ENCODE peak calls at places on chromosomes 16 and 17, in ten cellular contexts. F is GM12865, T is body of pancreas, S is astrocyte of the spinal cord, Y is testis, P is ovary, M is MM.1S, H is upper lobe of right lung, N is AG09309, K is A549. Z is an unnamed sample.
A peak's percentile ranks its signal among the peaks of the same experiment; 100 is the strongest.

GRCh38 chr16:3841729-3842508 is 38.6 kb downstream of the CREBBP start:
- DNase-seq in F (no peak), T (no peak), S (no peak), Y (no peak), P (no peak), M (no peak), H (no peak), N (no peak), K (no peak), Z (no peak)

GRCh38 chr17:74369221-74369620 is 1.9 kb downstream of the GPR142 start:
- DNase-seq in F (no peak), T (peak; percentile 66), S (no peak), Y (peak; percentile 21), P (no peak), M (no peak), H (peak; percentile 80), N (no peak), K (no peak), Z (peak; percentile 75)

GRCh38 chr16:66489385-66489784 is 60.5 kb downstream of the TK2 start:
- DNase-seq in F (no peak), T (no peak), S (no peak), Y (no peak), P (no peak), M (no peak), H (no peak), N (no peak), K (no peak), Z (no peak)

GRCh38 chr17:1693339-1693738 is 8.7 kb upstream of the PRPF8 start:
- DNase-seq in F (no peak), T (no peak), S (no peak), Y (no peak), P (no peak), M (no peak), H (no peak), N (no peak), K (no peak), Z (no peak)

GRCh38 chr16:57969451-57970123 is 1.3 kb downstream of the CNGB1 start:
- DNase-seq in F (no peak), T (no peak), S (no peak), Y (no peak), P (no peak), M (no peak), H (no peak), N (no peak), K (no peak), Z (no peak)

GRCh38 chr17:45146616-45147101 is 1.6 kb upstream of the HEXIM1 start:
- DNase-seq in F (peak; percentile 32), T (peak; percentile 71), S (peak; percentile 74), Y (peak; percentile 82), P (no peak), M (no peak), H (no peak), N (peak; percentile 78), K (no peak), Z (no peak)

GRCh38 chr17:50299776-50300175 is 25.5 kb downstream of the TMEM92 start:
- DNase-seq in F (no peak), T (no peak), S (no peak), Y (no peak), P (no peak), M (no peak), H (no peak), N (no peak), K (no peak), Z (no peak)

GRCh38 chr17:6138761-6139446 is 68.7 kb downstream of the WSCD1 start:
- DNase-seq in F (no peak), T (no peak), S (no peak), Y (no peak), P (no peak), M (no peak), H (no peak), N (no peak), K (no peak), Z (no peak)

GRCh38 chr16:69754143-69754468 is 620 bp downstream of the NOB1 start:
- DNase-seq in F (no peak), T (no peak), S (no peak), Y (no peak), P (no peak), M (no peak), H (no peak), N (no peak), K (no peak), Z (no peak)

GRCh38 chr17:57603541-57603940 is 141.6 kb downstream of the CCDC182 start:
- DNase-seq in F (peak; percentile 13), T (no peak), S (no peak), Y (no peak), P (no peak), M (peak; percentile 30), H (no peak), N (no peak), K (no peak), Z (no peak)

GRCh38 chr17:4747847-4748246 is 8.1 kb upstream of the CXCL16 start:
- DNase-seq in F (peak; percentile 77), T (peak; percentile 57), S (no peak), Y (no peak), P (no peak), M (peak; percentile 78), H (no peak), N (no peak), K (no peak), Z (no peak)

GRCh38 chr17:81365148-81365600 is 30.1 kb upstream of the BAHCC1 start:
- DNase-seq in F (no peak), T (peak; percentile 79), S (peak; percentile 79), Y (no peak), P (peak; percentile 73), M (no peak), H (peak; percentile 90), N (no peak), K (no peak), Z (no peak)

GRCh38 chr17:3935140-3935542 is 18.9 kb upstream of the P2RX1 start:
- DNase-seq in F (peak; percentile 75), T (peak; percentile 78), S (peak; percentile 76), Y (peak; percentile 86), P (peak; percentile 74), M (no peak), H (peak; percentile 88), N (no peak), K (peak; percentile 84), Z (peak; percentile 80)

GRCh38 chr17:17351901-17352781 is 49.0 kb downstream of the NT5M start:
- DNase-seq in F (no peak), T (peak; percentile 26), S (peak; percentile 29), Y (no peak), P (peak; percentile 65), M (no peak), H (peak; percentile 65), N (no peak), K (no peak), Z (peak; percentile 23)

GRCh38 chr17:64223931-64224657 is 39.0 kb downstream of the TEX2 start:
- DNase-seq in F (no peak), T (no peak), S (no peak), Y (no peak), P (no peak), M (no peak), H (no peak), N (no peak), K (no peak), Z (no peak)

GRCh38 chr17:42980274-42980765 is at the start of gene RUNDC1:
- DNase-seq in F (peak; percentile 94), T (peak; percentile 96), S (peak; percentile 89), Y (peak; percentile 96), P (peak; percentile 92), M (peak; percentile 93), H (peak; percentile 97), N (no peak), K (peak; percentile 98), Z (peak; percentile 97)

GRCh38 chr17:42979511-42980273 is at the start of gene PTGES3L:
- DNase-seq in F (peak; percentile 52), T (peak; percentile 50), S (peak; percentile 48), Y (peak; percentile 43), P (peak; percentile 52), M (peak; percentile 16), H (no peak), N (no peak), K (peak; percentile 57), Z (peak; percentile 82)

GRCh38 chr17:42982266-42982665 is 1.9 kb downstream of the RUNDC1 start:
- DNase-seq in F (no peak), T (no peak), S (no peak), Y (no peak), P (no peak), M (no peak), H (no peak), N (no peak), K (no peak), Z (no peak)

GRCh38 chr17:42984486-42984885 is 4.1 kb downstream of the RUNDC1 start:
- DNase-seq in F (no peak), T (no peak), S (no peak), Y (no peak), P (no peak), M (no peak), H (no peak), N (no peak), K (no peak), Z (no peak)

GRCh38 chr17:42980766-42981397 is 517 bp downstream of the RUNDC1 start:
- DNase-seq in F (peak; percentile 80), T (peak; percentile 54), S (peak; percentile 24), Y (peak; percentile 72), P (peak; percentile 55), M (peak; percentile 79), H (peak; percentile 79), N (no peak), K (peak; percentile 76), Z (peak; percentile 85)
- TF ChIP-seq CTCF in F (peak; percentile 28), T (peak; percentile 52), S (no peak), Y (no peak), P (peak; percentile 12), M (peak; percentile 30), H (peak; percentile 14), N (no peak), K (peak; percentile 27), Z (peak; percentile 38)

GRCh38 chr16:90077757-90078593 is 844 bp upstream of the PRDM7 start:
- DNase-seq in F (peak; percentile 58), T (peak; percentile 32), S (peak; percentile 44), Y (peak; percentile 30), P (peak; percentile 44), M (peak; percentile 60), H (no peak), N (no peak), K (peak; percentile 10), Z (peak; percentile 60)
- TF ChIP-seq CTCF in F (peak; percentile 2), T (no peak), S (peak; percentile 1), Y (no peak), P (no peak), M (peak; percentile 18), H (no peak), N (no peak), K (no peak), Z (no peak)

DNA sequence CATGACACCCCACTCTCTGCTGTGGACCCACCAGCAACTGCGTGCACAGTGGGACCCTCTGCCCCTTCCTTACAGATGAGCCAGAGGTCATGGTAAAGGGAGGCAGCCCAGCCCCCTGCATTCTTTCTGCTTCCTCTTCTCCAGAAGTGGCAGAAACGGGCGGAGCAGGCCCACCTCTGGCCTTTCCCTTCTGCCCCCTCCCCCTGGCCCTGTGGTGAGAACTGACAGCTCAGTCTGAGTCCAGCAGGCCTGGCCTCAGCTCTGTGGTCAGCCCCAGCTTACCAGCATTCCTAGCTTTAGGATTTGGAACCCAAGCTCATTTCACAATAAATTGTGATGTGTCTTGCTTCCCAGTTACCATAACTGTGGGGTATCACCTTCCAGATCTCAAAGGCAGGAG is 4.8 kb upstream of the ANKRD11 start:
- DNase-seq in F (no peak), T (no peak), S (peak; percentile 61), Y (no peak), P (no peak), M (no peak), H (no peak), N (no peak), K (no peak), Z (no peak)
- TF ChIP-seq CTCF in F (no peak), T (no peak), S (no peak), Y (no peak), P (no peak), M (no peak), H (no peak), N (no peak), K (no peak), Z (no peak)

GRCh38 chr16:49548571-49548970 is 175.0 kb downstream of the C16orf78 start:
- DNase-seq in F (no peak), T (no peak), S (no peak), Y (no peak), P (no peak), M (no peak), H (no peak), N (no peak), K (no peak), Z (no peak)
- TF ChIP-seq CTCF in F (no peak), T (no peak), S (no peak), Y (no peak), P (no peak), M (no peak), H (no peak), N (no peak), K (no peak), Z (no peak)

Z was measured in GM13976.